ENCODE peak calls at places on chromosomes 5 and 9, in four cellular contexts. One of them, this sample, is unnamed.

GRCh38 chr5:124716169-124716568 is 30.3 kb downstream of the ZNF608 start:
- DNase-seq in testis: no peak
- DNase-seq in cardiac fibroblast: no peak
- DNase-seq in heart left ventricle: no peak
- DNase-seq in this sample: no peak

GRCh38 chr9:21579209-21579608 is 97.1 kb upstream of the IFNE start:
- DNase-seq in testis: no peak
- DNase-seq in cardiac fibroblast: peak
- DNase-seq in heart left ventricle: no peak
- DNase-seq in this sample: no peak

GRCh38 chr5:75536694-75537360 is 25.1 kb downstream of the POLK start:
- DNase-seq in testis: no peak
- DNase-seq in cardiac fibroblast: no peak
- DNase-seq in heart left ventricle: peak
- DNase-seq in this sample: no peak

GRCh38 chr9:127927457-127928231 is 2.9 kb downstream of the PIP5KL1 start:
- DNase-seq in testis: no peak
- DNase-seq in cardiac fibroblast: no peak
- DNase-seq in heart left ventricle: no peak
- DNase-seq in this sample: no peak

GRCh38 chr5:178348356-178349146 is 115.9 kb upstream of the PHYKPL start:
- DNase-seq in testis: no peak
- DNase-seq in cardiac fibroblast: no peak
- DNase-seq in heart left ventricle: no peak
- DNase-seq in this sample: no peak

GRCh38 chr5:38590846-38591245 is 34.4 kb upstream of the LIFR start:
- DNase-seq in testis: no peak
- DNase-seq in cardiac fibroblast: no peak
- DNase-seq in heart left ventricle: no peak
- DNase-seq in this sample: no peak

GRCh38 chr9:94139672-94140417 is 55.6 kb downstream of the PTPDC1 start:
- DNase-seq in testis: peak
- DNase-seq in cardiac fibroblast: peak
- DNase-seq in heart left ventricle: peak
- DNase-seq in this sample: no peak

GRCh38 chr5:160045004-160045403 is 36.1 kb downstream of the TTC1 start:
- DNase-seq in testis: no peak
- DNase-seq in cardiac fibroblast: no peak
- DNase-seq in heart left ventricle: no peak
- DNase-seq in this sample: no peak

GRCh38 chr5:31768784-31769183 is 129.9 kb downstream of the PDZD2 start:
- DNase-seq in testis: no peak
- DNase-seq in cardiac fibroblast: no peak
- DNase-seq in heart left ventricle: no peak
- DNase-seq in this sample: no peak

GRCh38 chr9:86731511-86731993 is 215.8 kb downstream of the GAS1 start:
- DNase-seq in testis: no peak
- DNase-seq in cardiac fibroblast: peak
- DNase-seq in heart left ventricle: no peak
- DNase-seq in this sample: no peak

GRCh38 chr5:160602744-160603143 is 181.1 kb downstream of the PTTG1 start:
- DNase-seq in testis: no peak
- DNase-seq in cardiac fibroblast: no peak
- DNase-seq in heart left ventricle: no peak
- DNase-seq in this sample: no peak

GRCh38 chr9:4704129-4704528 is 24.8 kb downstream of the CDC37L1 start:
- DNase-seq in testis: no peak
- DNase-seq in cardiac fibroblast: peak
- DNase-seq in heart left ventricle: no peak
- DNase-seq in this sample: no peak

DNA sequence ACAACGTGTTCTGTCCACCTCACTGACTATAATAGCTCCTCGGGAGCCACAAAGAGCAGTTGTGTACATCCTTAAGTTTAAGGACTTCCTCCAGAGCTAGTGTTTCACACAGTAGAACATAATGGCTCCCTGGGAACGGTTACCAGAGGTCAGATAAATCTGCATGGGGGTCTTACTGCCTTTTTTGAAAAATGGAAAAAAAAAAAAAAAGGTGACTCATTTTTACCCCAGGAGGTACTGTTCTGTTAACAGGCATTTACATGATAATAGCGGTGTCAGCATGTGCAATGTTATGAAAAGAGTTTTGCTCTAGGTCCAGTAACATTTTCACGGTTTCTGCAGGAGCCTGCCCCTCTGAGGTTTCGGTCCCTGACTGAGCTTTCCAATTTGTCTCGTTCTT is 498.9 kb upstream of the WWC1 start:
- DNase-seq in testis: no peak
- DNase-seq in cardiac fibroblast: no peak
- DNase-seq in heart left ventricle: no peak
- DNase-seq in this sample: no peak
- H3K4me3 ChIP-seq in testis: no peak
- H3K4me3 ChIP-seq in cardiac fibroblast: no peak
- H3K4me3 ChIP-seq in heart left ventricle: no peak
- H3K4me3 ChIP-seq in this sample: no peak

DNA sequence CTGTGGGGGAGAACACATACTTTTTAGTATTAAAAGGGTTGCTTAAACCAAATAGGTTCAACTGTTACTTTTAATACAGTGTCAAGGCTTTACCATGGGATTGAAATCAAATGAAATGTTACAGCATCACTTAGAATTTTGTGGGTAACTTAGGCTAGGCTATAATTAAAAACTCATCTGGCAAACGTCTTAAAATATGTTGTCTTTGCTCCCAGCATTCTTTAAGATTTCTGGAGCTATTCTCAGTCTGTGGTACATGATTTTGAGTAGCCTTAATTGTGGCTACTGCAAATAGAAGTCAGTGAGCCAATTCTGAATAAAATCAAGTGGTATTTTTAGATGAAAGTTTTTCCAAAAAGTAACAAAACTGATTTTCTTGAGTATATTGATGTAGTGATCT is 30.7 kb downstream of the UHRF2 start:
- DNase-seq in testis: no peak
- DNase-seq in cardiac fibroblast: no peak
- DNase-seq in heart left ventricle: no peak
- DNase-seq in this sample: no peak
- TF ChIP-seq CTCF in testis: no peak
- TF ChIP-seq CTCF in cardiac fibroblast: no peak
- TF ChIP-seq CTCF in heart left ventricle: no peak
- TF ChIP-seq CTCF in this sample: no peak

DNA sequence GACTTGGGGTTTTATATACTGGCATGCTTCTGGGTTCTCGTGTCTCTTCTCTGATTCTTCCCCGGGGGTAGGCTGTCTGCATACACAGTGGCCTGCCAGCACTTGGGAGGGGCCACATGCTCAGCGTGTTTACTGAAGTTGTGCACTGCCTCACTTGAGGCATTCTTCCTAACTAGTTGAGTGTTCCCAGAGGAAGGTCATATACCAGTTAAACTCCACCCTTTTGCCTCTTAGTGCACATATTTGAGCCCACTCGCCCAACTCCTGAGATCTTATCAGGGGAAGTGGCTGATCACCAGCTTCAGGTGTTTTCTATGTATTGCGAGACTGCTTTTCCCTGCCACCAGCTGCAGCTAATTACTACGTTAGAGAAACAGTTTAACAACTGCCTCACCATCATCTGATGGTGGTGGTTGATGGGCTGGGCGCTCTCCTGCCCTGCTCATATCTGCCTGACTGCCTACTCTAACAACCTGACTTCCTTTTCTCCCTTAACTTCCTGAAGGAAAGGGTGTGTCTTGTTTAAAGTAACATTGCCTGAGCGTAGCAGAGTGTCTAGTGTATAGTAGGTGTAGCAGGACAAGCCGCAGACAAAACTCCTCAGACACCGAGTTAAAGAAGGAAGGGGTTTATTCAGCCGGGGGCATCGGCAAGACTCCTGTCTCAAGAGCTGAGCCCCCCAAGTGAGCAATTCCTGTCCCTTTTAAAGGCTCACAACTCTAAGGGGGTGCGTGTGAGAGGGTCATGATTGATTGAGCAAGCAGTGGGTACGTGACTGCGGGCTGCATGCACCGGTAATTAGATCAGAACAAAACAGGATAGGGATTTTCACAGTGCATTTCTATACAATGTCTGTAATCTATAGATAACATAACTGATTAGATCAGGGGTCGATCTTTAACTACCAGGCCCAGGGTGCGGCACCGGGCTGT is 60.1 kb upstream of the CLINT1 start:
- DNase-seq in testis: no peak
- DNase-seq in cardiac fibroblast: no peak
- DNase-seq in heart left ventricle: no peak
- DNase-seq in this sample: peak
- H3K4me3 ChIP-seq in testis: no peak
- H3K4me3 ChIP-seq in cardiac fibroblast: no peak
- H3K4me3 ChIP-seq in heart left ventricle: no peak
- H3K4me3 ChIP-seq in this sample: no peak

GRCh38 chr9:34896112-34896511 is 62.0 kb upstream of the PHF24 start:
- DNase-seq in testis: no peak
- DNase-seq in cardiac fibroblast: peak
- DNase-seq in heart left ventricle: no peak
- DNase-seq in this sample: no peak
- TF ChIP-seq CTCF in testis: no peak
- TF ChIP-seq CTCF in cardiac fibroblast: peak
- TF ChIP-seq CTCF in heart left ventricle: no peak
- TF ChIP-seq CTCF in this sample: peak

DNA sequence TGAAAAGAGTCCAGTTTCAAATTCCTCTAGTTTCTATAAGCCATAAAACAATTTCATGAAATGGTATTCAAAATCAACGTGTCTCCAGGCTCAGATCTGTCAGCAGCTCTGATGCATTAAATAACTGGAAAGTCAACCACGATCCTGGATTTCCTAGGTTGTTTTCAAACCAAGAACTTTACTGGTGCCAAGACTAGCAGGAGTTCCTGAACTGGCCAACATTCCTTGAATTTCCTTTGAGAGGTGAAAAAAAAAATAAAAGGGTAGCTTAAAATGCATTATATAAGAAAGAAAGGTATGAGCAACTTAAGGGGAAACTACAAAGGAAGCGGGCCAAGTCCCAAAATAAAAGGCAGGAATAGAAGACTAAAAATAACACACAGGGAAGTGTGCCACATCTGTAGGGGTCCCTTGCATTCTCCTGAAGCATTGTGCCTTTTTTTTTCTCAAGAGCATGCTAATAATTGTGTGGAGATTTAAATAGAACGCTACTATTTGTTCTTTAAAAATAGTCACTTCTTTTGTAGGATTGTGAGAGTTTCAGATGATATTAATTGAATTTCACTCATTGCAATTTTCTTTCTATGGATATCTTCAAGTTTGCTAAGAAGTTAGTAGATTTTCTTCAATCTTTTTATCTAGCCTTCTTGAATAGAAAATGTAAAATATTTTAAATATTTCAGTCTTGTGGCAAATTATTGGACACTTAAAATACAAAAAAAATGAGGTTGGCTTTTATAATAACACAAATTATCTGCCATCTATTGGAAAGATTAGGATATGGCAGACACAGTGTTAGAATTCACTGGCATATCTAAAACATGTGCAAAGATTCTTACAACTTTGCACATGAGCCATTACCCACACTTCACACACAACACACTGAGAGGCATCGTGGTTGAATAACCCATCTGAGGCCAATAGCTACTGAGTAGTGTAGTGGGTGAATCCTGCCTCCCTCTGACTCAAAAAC is 15.3 kb downstream of the ESM1 start:
- DNase-seq in testis: no peak
- DNase-seq in cardiac fibroblast: no peak
- DNase-seq in heart left ventricle: no peak
- DNase-seq in this sample: no peak
- H3K4me3 ChIP-seq in testis: no peak
- H3K4me3 ChIP-seq in cardiac fibroblast: no peak
- H3K4me3 ChIP-seq in heart left ventricle: no peak
- H3K4me3 ChIP-seq in this sample: no peak

GRCh38 chr5:43396762-43397304 is 15.4 kb downstream of the CCL28 start:
- DNase-seq in testis: peak
- DNase-seq in cardiac fibroblast: peak
- DNase-seq in heart left ventricle: peak
- DNase-seq in this sample: peak

GRCh38 chr5:43400082-43400481 is 12.1 kb downstream of the CCL28 start:
- DNase-seq in testis: no peak
- DNase-seq in cardiac fibroblast: peak
- DNase-seq in heart left ventricle: no peak
- DNase-seq in this sample: no peak

DNA sequence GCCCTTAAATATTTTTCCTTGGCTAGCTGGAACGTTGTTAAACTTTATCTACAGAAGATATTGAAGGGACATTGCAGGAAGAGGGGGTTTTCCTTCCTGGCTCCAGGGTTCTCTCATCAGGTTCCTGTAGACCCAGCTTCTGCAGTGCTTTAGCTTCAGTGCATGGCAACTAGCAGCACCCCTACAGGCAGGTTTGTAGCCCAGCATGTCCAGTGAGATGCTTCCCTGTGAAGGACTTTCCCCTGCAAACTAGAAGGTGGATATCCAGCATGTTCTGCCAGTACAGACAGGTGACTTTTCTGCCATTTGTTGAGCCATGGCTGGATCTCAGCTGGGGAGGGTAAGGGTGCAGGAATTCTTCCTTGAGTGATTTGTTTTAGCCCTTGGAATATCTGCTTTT is 10.4 kb downstream of the CCL28 start:
- DNase-seq in testis: no peak
- DNase-seq in cardiac fibroblast: peak
- DNase-seq in heart left ventricle: no peak
- DNase-seq in this sample: no peak
- TF ChIP-seq CTCF in testis: no peak
- TF ChIP-seq CTCF in cardiac fibroblast: peak
- TF ChIP-seq CTCF in heart left ventricle: no peak
- TF ChIP-seq CTCF in this sample: peak

GRCh38 chr9:92135576-92135975 is 20.4 kb upstream of the SPTLC1 start:
- DNase-seq in testis: no peak
- DNase-seq in cardiac fibroblast: no peak
- DNase-seq in heart left ventricle: no peak
- DNase-seq in this sample: no peak

GRCh38 chr9:92138157-92138959 is 23.1 kb upstream of the SPTLC1 start:
- DNase-seq in testis: peak
- DNase-seq in cardiac fibroblast: peak
- DNase-seq in heart left ventricle: peak
- DNase-seq in this sample: peak

GRCh38 chr9:92136184-92136858 is 21.1 kb upstream of the SPTLC1 start:
- DNase-seq in testis: no peak
- DNase-seq in cardiac fibroblast: no peak
- DNase-seq in heart left ventricle: no peak
- DNase-seq in this sample: no peak

GRCh38 chr9:92132501-92132900 is 17.3 kb upstream of the SPTLC1 start:
- DNase-seq in testis: no peak
- DNase-seq in cardiac fibroblast: no peak
- DNase-seq in heart left ventricle: no peak
- DNase-seq in this sample: no peak

DNA sequence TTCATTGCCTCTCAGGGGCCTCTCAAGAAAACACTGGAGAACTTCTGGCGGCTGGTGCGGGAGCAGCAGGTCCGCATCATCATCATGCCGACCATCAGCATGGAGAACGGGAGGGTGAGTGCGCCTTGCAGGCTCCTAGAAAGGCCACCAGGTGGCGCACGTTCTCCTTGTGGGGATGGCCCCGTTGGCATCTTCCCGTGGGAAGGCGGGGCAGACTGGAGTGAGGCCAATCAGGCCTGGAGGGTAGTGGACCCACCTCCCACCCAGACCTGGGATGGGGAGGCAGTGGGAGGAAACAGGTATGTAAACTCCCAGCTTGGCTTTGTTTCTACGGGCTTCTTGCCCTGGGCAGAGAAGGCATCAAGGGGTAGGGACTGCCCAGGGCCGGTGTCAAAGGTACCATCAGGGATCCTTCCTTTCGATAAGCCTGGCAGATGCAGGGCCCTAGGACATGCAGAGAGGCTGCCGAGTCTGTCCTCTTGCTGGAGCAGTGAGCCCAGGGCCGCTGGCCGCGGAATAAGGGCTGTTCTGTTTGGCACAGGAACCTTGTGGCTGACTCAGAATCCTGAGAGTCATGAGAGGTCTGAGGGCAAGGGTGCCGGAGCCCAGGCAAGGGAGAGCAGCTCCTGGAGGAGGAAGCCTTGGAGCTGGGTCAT is 18.9 kb upstream of the SPTLC1 start:
- DNase-seq in testis: peak
- DNase-seq in cardiac fibroblast: peak
- DNase-seq in heart left ventricle: peak
- DNase-seq in this sample: peak
- H3K4me3 ChIP-seq in testis: no peak
- H3K4me3 ChIP-seq in cardiac fibroblast: peak
- H3K4me3 ChIP-seq in heart left ventricle: no peak
- H3K4me3 ChIP-seq in this sample: no peak

This sample was measured in GM06990.